ENCODE peak calls at places on chromosomes 4 and X, in four cellular contexts. T is GM12878, U is WTC11, J is K562. L is an unnamed sample.

GRCh38 chrX:24493740-24494543 is 28.9 kb downstream of the PDK3 start:
- DNase-seq in T (no peak), U (no peak), J (no peak), L (peak; percentile 38)

GRCh38 chrX:15616531-15616930 is 15.8 kb upstream of the ACE2 start:
- DNase-seq in T (no peak), U (no peak), J (no peak), L (no peak)

GRCh38 chr4:7195546-7196282 is 3.4 kb downstream of the SORCS2 start:
- DNase-seq in T (no peak), U (no peak), J (no peak), L (no peak)

GRCh38 chr4:31518796-31519250 is 798.7 kb downstream of the PCDH7 start:
- DNase-seq in T (no peak), U (no peak), J (no peak), L (no peak)

GRCh38 chrX:134025986-134026731 is 40.8 kb upstream of the GPC3 start:
- DNase-seq in T (no peak), U (peak; percentile 11), J (no peak), L (peak; percentile 55)

GRCh38 chr4:175871774-175872405 is 59.8 kb upstream of the GPM6A start:
- DNase-seq in T (no peak), U (no peak), J (no peak), L (no peak)

GRCh38 chrX:40107291-40108083 is 9.7 kb upstream of the BCOR start:
- DNase-seq in T (no peak), U (no peak), J (no peak), L (no peak)

GRCh38 chr4:1463088-1463926 is 57.1 kb upstream of the NKX1-1 start:
- DNase-seq in T (no peak), U (no peak), J (no peak), L (no peak)

GRCh38 chrX:19953145-19953544 is 37.7 kb downstream of the BCLAF3 start:
- DNase-seq in T (no peak), U (no peak), J (no peak), L (no peak)

GRCh38 chrX:19799319-19800182 is 87.8 kb downstream of the SH3KBP1 start:
- DNase-seq in T (no peak), U (no peak), J (no peak), L (no peak)

GRCh38 chrX:47146936-47147859 is 2.2 kb downstream of the RBM10 start:
- DNase-seq in T (no peak), U (no peak), J (no peak), L (no peak)

GRCh38 chr4:84479663-84480062 is 19.4 kb downstream of the NKX6-1 start:
- DNase-seq in T (no peak), U (peak; percentile 23), J (no peak), L (no peak)

GRCh38 chr4:4574792-4575191 is 32.9 kb upstream of the STX18 start:
- DNase-seq in T (no peak), U (no peak), J (no peak), L (no peak)

GRCh38 chr4:30866444-30866843 is 146.3 kb downstream of the PCDH7 start:
- DNase-seq in T (no peak), U (no peak), J (no peak), L (no peak)

GRCh38 chr4:33566649-33567048 is 2677.7 kb downstream of the ARAP2 start:
- DNase-seq in T (no peak), U (no peak), J (no peak), L (no peak)

GRCh38 chrX:40470830-40471429 is 109.8 kb upstream of the ATP6AP2 start:
- DNase-seq in T (no peak), U (no peak), J (peak; percentile 36), L (no peak)

GRCh38 chrX:38799995-38800394 is 1.3 kb upstream of the MID1IP1 start:
- DNase-seq in T (no peak), U (no peak), J (no peak), L (peak; percentile 12)

GRCh38 chr4:176778491-176778890 is 14.2 kb downstream of the VEGFC start:
- DNase-seq in T (no peak), U (no peak), J (no peak), L (no peak)

GRCh38 chrX:132958086-132958703 is at the start of gene HS6ST2:
- DNase-seq in T (no peak), U (peak; percentile 41), J (no peak), L (no peak)

GRCh38 chrX:41482153-41482850 is 35.2 kb downstream of the NYX start:
- DNase-seq in T (no peak), U (no peak), J (no peak), L (peak; percentile 35)

GRCh38 chr4:57095245-57095644 is 14.9 kb downstream of the IGFBP7 start:
- DNase-seq in T (no peak), U (no peak), J (no peak), L (no peak)

GRCh38 chr4:186472948-186473347 is 82.4 kb downstream of the MTNR1A start:
- DNase-seq in T (no peak), U (peak; percentile 32), J (peak; percentile 13), L (peak; percentile 16)

GRCh38 chr4:56732301-56732700 is 51.2 kb upstream of the HOPX start:
- DNase-seq in T (no peak), U (no peak), J (no peak), L (no peak)

GRCh38 chr4:94757192-94758140 is at the start of gene BMPR1B:
- DNase-seq in T (no peak), U (peak; percentile 24), J (no peak), L (no peak)

GRCh38 chrX:10110984-10111363 is 45.8 kb upstream of the CLCN4 start:
- DNase-seq in T (peak; percentile 59), U (no peak), J (no peak), L (no peak)

GRCh38 chr4:3465698-3466671 is 2.9 kb downstream of the DOK7 start:
- DNase-seq in T (no peak), U (peak; percentile 58), J (no peak), L (peak; percentile 31)

GRCh38 chrX:68060506-68061205 is 372.6 kb downstream of the OPHN1 start:
- DNase-seq in T (no peak), U (peak; percentile 10), J (no peak), L (no peak)

GRCh38 chrX:102976290-102976689 is 39.2 kb downstream of the RAB40AL start:
- DNase-seq in T (no peak), U (no peak), J (no peak), L (no peak)

GRCh38 chr4:70994069-70994366 is 569 bp downstream of the DCK start:
- DNase-seq in T (no peak), U (no peak), J (peak; percentile 55), L (peak; percentile 15)

GRCh38 chr4:102564399-102564921 is 63.3 kb downstream of the NFKB1 start:
- DNase-seq in T (peak; percentile 91), U (no peak), J (no peak), L (no peak)

GRCh38 chrX:135974279-135974856 is 580 bp upstream of the MMGT1 start:
- DNase-seq in T (no peak), U (peak; percentile 68), J (no peak), L (peak; percentile 2)

GRCh38 chr4:43943998-43944397 is 504.6 kb downstream of the KCTD8 start:
- DNase-seq in T (no peak), U (no peak), J (no peak), L (no peak)

GRCh38 chrX:71671043-71671829 is 3.9 kb downstream of the LOC101059915 start:
- DNase-seq in T (no peak), U (no peak), J (no peak), L (no peak)

GRCh38 chr4:121593760-121594159 is 103.0 kb downstream of the ANXA5 start:
- DNase-seq in T (no peak), U (no peak), J (no peak), L (no peak)

GRCh38 chr4:121599049-121599448 is 97.7 kb downstream of the ANXA5 start:
- DNase-seq in T (no peak), U (no peak), J (no peak), L (no peak)

GRCh38 chr4:121594796-121595526 is 101.8 kb downstream of the ANXA5 start:
- DNase-seq in T (no peak), U (no peak), J (no peak), L (no peak)

DNA sequence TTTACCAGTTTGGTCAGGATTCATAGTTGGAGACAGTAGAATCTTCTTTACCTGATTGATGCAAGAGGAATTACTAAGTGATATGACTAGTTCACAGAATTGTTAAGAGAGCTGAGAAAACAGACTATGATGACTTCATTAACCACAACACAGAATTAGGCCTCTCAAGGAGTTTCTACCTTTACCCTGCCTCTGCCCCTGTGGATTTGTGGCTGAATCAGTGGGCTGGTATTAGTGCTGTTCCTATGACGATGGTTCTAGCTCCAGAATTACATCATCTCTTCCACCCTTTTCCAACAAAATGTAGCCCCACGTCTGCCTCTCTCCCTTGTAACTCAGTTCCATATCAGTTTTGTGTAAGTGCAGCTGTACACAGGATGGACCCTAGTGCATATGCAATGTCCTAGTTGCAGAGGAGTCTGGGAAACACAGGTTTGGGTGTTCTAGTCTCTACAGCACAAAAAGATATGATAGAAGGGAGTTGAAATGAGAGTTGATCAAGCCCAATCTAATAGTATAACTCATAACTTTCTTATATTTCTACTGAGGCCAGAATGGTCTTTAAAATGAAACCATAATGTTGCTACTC is 99.3 kb downstream of the ANXA5 start:
- DNase-seq in T (no peak), U (no peak), J (no peak), L (no peak)
- TF ChIP-seq CBFB in T (peak; percentile 54), U (no peak), J (no peak), L (no peak)

GRCh38 chr4:121227254-121227867 is 63.2 kb upstream of the TNIP3 start:
- DNase-seq in T (peak; percentile 24), U (no peak), J (no peak), L (no peak)
- TF ChIP-seq CBFB in T (no peak), U (no peak), J (no peak), L (no peak)

GRCh38 chr4:13860126-13860525 is 232.6 kb upstream of the BOD1L1 start:
- DNase-seq in T (no peak), U (peak; percentile 11), J (no peak), L (peak; percentile 60)
- TF ChIP-seq CBFB in T (no peak), U (no peak), J (no peak), L (no peak)

GRCh38 chr4:128306992-128307581 is 19.5 kb upstream of the PGRMC2 start:
- DNase-seq in T (no peak), U (no peak), J (no peak), L (no peak)

GRCh38 chr4:128308986-128309385 is 21.4 kb upstream of the PGRMC2 start:
- DNase-seq in T (no peak), U (no peak), J (no peak), L (no peak)

GRCh38 chr4:128309585-128309984 is 22.0 kb upstream of the PGRMC2 start:
- DNase-seq in T (no peak), U (no peak), J (no peak), L (no peak)

GRCh38 chr4:128311659-128312392 is 24.2 kb upstream of the PGRMC2 start:
- DNase-seq in T (no peak), U (no peak), J (no peak), L (no peak)

GRCh38 chr4:128310266-128310697 is 22.7 kb upstream of the PGRMC2 start:
- DNase-seq in T (no peak), U (no peak), J (no peak), L (peak; percentile 55)
- TF ChIP-seq CBFB in T (no peak), U (no peak), J (no peak), L (no peak)

GRCh38 chr4:141347738-141348524 is 127.2 kb downstream of the ZNF330 start:
- DNase-seq in T (no peak), U (no peak), J (no peak), L (no peak)
- TF ChIP-seq CBFB in T (no peak), U (no peak), J (no peak), L (no peak)

DNA sequence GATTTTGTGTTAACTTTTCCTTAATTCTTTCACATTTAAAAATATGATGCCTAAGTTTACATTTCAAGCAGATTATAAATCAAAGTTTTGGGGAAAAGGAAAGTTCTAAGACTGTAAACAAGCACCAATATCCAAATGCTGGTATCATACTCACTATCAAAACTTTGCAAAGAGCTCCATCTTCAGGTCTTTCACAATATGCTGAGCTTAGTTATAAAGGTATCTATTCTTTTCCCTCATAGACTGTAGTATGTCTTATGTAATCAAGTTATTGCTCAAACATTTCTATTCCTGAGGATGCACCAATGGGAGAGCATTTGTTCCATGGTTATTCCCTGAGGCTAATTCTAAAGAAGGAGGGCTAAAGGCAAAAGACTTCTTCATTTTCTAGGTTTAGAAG is 207.9 kb upstream of the FAM241A start:
- DNase-seq in T (no peak), U (no peak), J (no peak), L (peak; percentile 51)
- TF ChIP-seq CBFB in T (no peak), U (no peak), J (no peak), L (no peak)

L was measured in HepG2.